ENCODE peak calls at places on chromosomes 7 and 10, in eight cellular contexts. W, O, C, R, L, S, D and X are unnamed samples.

GRCh38 chr10:71598673-71599072 is 120.9 kb downstream of the C10orf105 start:
- DNase-seq in C (no peak), O (no peak), R (peak), W (no peak), S (peak), D (no peak), L (no peak), X (no peak)

GRCh38 chr10:27240891-27241639 is 468 bp upstream of the ACBD5 start:
- DNase-seq in L (no peak), S (no peak), C (no peak), W (peak), D (peak), O (no peak), R (peak), X (no peak)

GRCh38 chr10:75400769-75401568 is 595 bp downstream of the ZNF503 start:
- DNase-seq in O (no peak), C (no peak), R (peak), S (peak), L (peak), W (no peak), D (peak), X (no peak)

GRCh38 chr10:119642556-119643111 is 8.5 kb upstream of the BAG3 start:
- DNase-seq in R (no peak), C (no peak), S (no peak), W (no peak), D (no peak), O (no peak), L (no peak), X (no peak)

GRCh38 chr10:1036341-1036791 is 10.7 kb upstream of the IDI2 start:
- DNase-seq in D (peak), R (peak), O (no peak), L (peak), C (no peak), W (no peak), S (no peak), X (no peak)

GRCh38 chr10:45602082-45602730 is 70.4 kb downstream of the ZFAND4 start:
- DNase-seq in L (peak), C (peak), D (no peak), S (peak), R (peak), O (no peak), W (no peak), X (no peak)

GRCh38 chr10:100338434-100339036 is 8.5 kb upstream of the SCD start:
- DNase-seq in R (peak), S (peak), W (peak), C (no peak), O (no peak), L (peak), D (peak), X (no peak)

GRCh38 chr10:45376364-45376801 is 2.4 kb downstream of the ALOX5 start:
- DNase-seq in L (no peak), C (no peak), R (no peak), S (no peak), O (no peak), D (no peak), W (no peak), X (no peak)

GRCh38 chr10:103890194-103890658 is 27.8 kb downstream of the STN1 start:
- DNase-seq in C (no peak), D (no peak), S (no peak), R (no peak), W (no peak), O (no peak), L (no peak), X (no peak)

GRCh38 chr7:116227678-116228239 is 17.4 kb downstream of the TES start:
- DNase-seq in R (peak), D (no peak), L (peak), W (no peak), S (peak), C (peak), O (no peak), X (peak)

GRCh38 chr10:6013413-6014192 is 36.3 kb upstream of the IL15RA start:
- DNase-seq in O (no peak), W (no peak), L (no peak), S (no peak), D (no peak), R (no peak), C (no peak), X (no peak)

GRCh38 chr10:86376852-86377796 is 10.5 kb upstream of the GRID1 start:
- DNase-seq in O (no peak), L (peak), D (peak), S (peak), C (peak), R (peak), W (peak), X (no peak)

GRCh38 chr10:124229516-124230051 is 136.2 kb upstream of the CHST15 start:
- DNase-seq in L (no peak), C (no peak), D (no peak), O (no peak), W (no peak), R (no peak), S (no peak), X (no peak)

GRCh38 chr7:94223375-94224084 is 171.2 kb upstream of the COL1A2 start:
- DNase-seq in S (peak), C (peak), R (peak), O (peak), L (peak), D (no peak), W (no peak), X (peak)

GRCh38 chr7:26135551-26135950 is 16.4 kb upstream of the NFE2L3 start:
- DNase-seq in R (no peak), C (no peak), D (no peak), W (no peak), S (no peak), L (no peak), O (no peak), X (no peak)

GRCh38 chr10:75353183-75353582 is 48.4 kb downstream of the ZNF503 start:
- DNase-seq in L (no peak), O (no peak), W (no peak), R (no peak), C (no peak), D (no peak), S (no peak), X (no peak)

GRCh38 chr10:124641282-124642075 is 102.7 kb downstream of the FAM53B start:
- DNase-seq in S (peak), C (no peak), O (no peak), R (peak), D (peak), W (peak), L (no peak), X (no peak)